ENCODE peak calls at places on chromosomes 13 and 19, in six cellular contexts. Z is hepatocyte, A is HCT116, X is GM23338, T is GM23248, R is MM.1S. I is an unnamed sample.
A peak's percentile ranks its signal among the peaks of the same experiment; 100 is the strongest.

GRCh38 chr13:70043685-70044084 is 63.9 kb upstream of the ATXN8OS start:
- DNase-seq in Z (no peak), A (no peak), X (no peak), T (no peak), R (no peak), I (peak; percentile 8)

GRCh38 chr13:74883834-74884233 is 598.1 kb downstream of the TBC1D4 start:
- DNase-seq in Z (no peak), A (no peak), X (peak; percentile 11), T (peak; percentile 19), R (no peak), I (no peak)

GRCh38 chr13:111893607-111894443 is 173.1 kb upstream of the SOX1 start:
- DNase-seq in Z (no peak), A (no peak), X (peak; percentile 52), T (no peak), R (no peak), I (no peak)

GRCh38 chr13:102401305-102401704 is 543 bp downstream of the FGF14 start:
- DNase-seq in Z (no peak), A (no peak), X (no peak), T (peak; percentile 31), R (no peak), I (no peak)

GRCh38 chr19:28264556-28264955 is 948.4 kb downstream of the UQCRFS1 start:
- DNase-seq in Z (no peak), A (no peak), X (peak; percentile 35), T (no peak), R (no peak), I (no peak)

GRCh38 chr13:58598241-58598640 is 966.7 kb downstream of the PCDH17 start:
- DNase-seq in Z (no peak), A (no peak), X (no peak), T (no peak), R (no peak), I (peak; percentile 1)

GRCh38 chr19:18906605-18907519 is 10.9 kb upstream of the CERS1 start:
- DNase-seq in Z (peak; percentile 2), A (no peak), X (no peak), T (no peak), R (no peak), I (no peak)

GRCh38 chr13:75881109-75881775 is 245.1 kb downstream of the LMO7 start:
- DNase-seq in Z (no peak), A (no peak), X (no peak), T (no peak), R (no peak), I (no peak)

GRCh38 chr19:7792286-7792685 is 29.2 kb downstream of the CLEC4M start:
- DNase-seq in Z (peak; percentile 59), A (no peak), X (peak; percentile 12), T (no peak), R (no peak), I (peak; percentile 76)

GRCh38 chr13:88107486-88108044 is 436.4 kb downstream of the SLITRK5 start:
- DNase-seq in Z (no peak), A (no peak), X (no peak), T (no peak), R (peak; percentile 42), I (no peak)

GRCh38 chr13:34942732-34943674 is 933 bp downstream of the NBEA start:
- DNase-seq in Z (peak; percentile 34), A (no peak), X (peak; percentile 78), T (peak; percentile 36), R (peak; percentile 30), I (peak; percentile 41)

GRCh38 chr13:67440240-67440639 is 210.1 kb upstream of the PCDH9 start:
- DNase-seq in Z (no peak), A (no peak), X (no peak), T (no peak), R (no peak), I (no peak)

GRCh38 chr13:113652404-113653263 is 5.4 kb downstream of the ATP4B start:
- DNase-seq in Z (no peak), A (no peak), X (no peak), T (no peak), R (no peak), I (no peak)

GRCh38 chr13:46100191-46100877 is 4.5 kb downstream of the CPB2 start:
- DNase-seq in Z (no peak), A (no peak), X (no peak), T (peak; percentile 12), R (no peak), I (no peak)
- TF ChIP-seq EZH2phosphoT487 in Z (no peak), A (no peak), X (no peak), T (no peak), R (no peak), I (no peak)

DNA sequence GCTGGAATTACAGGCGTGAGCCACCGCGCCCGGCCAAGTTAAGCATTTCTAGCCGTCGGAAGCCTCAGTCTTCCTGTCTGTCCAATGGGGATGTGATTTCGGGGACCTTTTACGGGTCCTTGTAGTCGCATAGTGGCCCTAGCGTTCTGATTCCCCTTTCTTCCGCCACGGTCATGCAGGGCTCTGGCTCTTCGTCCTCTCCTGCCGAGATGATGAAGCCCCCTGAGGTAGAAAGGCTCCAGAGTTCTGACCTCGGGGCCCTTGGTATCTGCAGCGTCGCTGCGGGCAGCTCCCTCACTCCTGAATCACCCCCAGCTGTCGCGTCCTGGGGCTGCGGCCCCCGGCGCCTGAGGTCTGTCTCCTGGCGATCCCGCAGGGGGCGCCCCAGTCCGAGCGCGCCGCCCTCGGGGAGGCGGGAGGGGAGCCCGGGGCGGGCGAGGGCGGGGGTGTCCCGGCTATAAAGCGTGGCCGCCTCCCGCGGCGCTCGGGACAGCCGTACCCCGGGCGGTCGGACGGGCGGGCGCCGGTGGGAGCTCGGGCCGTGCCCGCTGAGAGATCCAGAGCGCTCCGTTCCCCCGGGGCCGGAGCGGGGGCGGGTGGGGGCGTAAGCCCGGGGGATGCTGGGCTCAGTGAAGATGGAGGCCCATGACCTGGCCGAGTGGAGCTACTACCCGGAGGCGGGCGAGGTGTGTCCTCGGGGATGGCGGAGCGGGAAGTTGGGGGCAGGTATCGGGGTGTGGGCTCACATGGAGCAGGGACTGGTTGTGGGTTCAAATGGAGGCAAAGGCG is at the start of gene FOXA3:
- DNase-seq in Z (peak; percentile 89), A (no peak), X (peak; percentile 84), T (peak; percentile 62), R (peak; percentile 53), I (peak; percentile 39)
- TF ChIP-seq EZH2 in Z (peak; percentile 95), A (no peak), X (no peak), T (peak; percentile 91), R (peak; percentile 63), I (peak; percentile 69)

GRCh38 chr13:99661791-99662190 is 160.5 kb downstream of the TM9SF2 start:
- DNase-seq in Z (no peak), A (no peak), X (peak; percentile 93), T (no peak), R (no peak), I (no peak)

GRCh38 chr13:99663185-99663825 is 162.0 kb downstream of the TM9SF2 start:
- DNase-seq in Z (no peak), A (no peak), X (no peak), T (no peak), R (no peak), I (no peak)

GRCh38 chr13:99660101-99660500 is 158.8 kb downstream of the TM9SF2 start:
- DNase-seq in Z (no peak), A (no peak), X (no peak), T (no peak), R (no peak), I (no peak)

GRCh38 chr13:99663908-99664307 is 162.6 kb downstream of the TM9SF2 start:
- DNase-seq in Z (no peak), A (no peak), X (no peak), T (no peak), R (no peak), I (no peak)

DNA sequence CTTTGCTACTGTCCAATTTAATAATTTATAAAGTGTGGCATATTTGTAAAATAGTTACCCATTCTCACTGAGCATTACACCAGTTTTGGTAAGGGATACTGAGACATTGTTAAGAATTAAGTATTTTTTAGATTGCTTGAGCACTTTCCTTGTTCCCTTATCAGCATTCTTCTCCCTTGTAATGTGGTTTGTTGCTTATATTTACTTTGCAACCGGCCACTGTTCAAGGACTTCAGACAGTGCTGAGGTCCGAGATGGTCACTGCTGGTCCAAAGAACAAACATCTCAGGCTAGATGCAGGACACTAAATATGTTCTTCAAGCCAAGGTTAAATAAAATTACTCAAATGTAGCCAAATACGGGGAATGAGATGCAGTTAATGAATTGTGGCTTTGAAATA is 161.4 kb downstream of the TM9SF2 start:
- DNase-seq in Z (no peak), A (no peak), X (no peak), T (no peak), R (no peak), I (no peak)
- H3K9me2 ChIP-seq in Z (no peaks in the 10 kb centered on the region), A (no peaks in the 10 kb centered on the region), X (no peaks in the 10 kb centered on the region), T (no peaks in the 10 kb centered on the region), R (no peaks in the 10 kb centered on the region), I (no peaks in the 10 kb centered on the region)

GRCh38 chr13:22563272-22563671 is 617.5 kb upstream of the SGCG start:
- DNase-seq in Z (no peak), A (no peak), X (no peak), T (no peak), R (no peak), I (no peak)

GRCh38 chr13:22562116-22562515 is 618.7 kb upstream of the SGCG start:
- DNase-seq in Z (no peak), A (no peak), X (no peak), T (no peak), R (no peak), I (no peak)

GRCh38 chr13:22561581-22561980 is 619.2 kb upstream of the SGCG start:
- DNase-seq in Z (no peak), A (no peak), X (no peak), T (no peak), R (no peak), I (no peak)
- TF ChIP-seq EZH2phosphoT487 in Z (no peak), A (no peak), X (no peak), T (no peak), R (no peak), I (no peak)

DNA sequence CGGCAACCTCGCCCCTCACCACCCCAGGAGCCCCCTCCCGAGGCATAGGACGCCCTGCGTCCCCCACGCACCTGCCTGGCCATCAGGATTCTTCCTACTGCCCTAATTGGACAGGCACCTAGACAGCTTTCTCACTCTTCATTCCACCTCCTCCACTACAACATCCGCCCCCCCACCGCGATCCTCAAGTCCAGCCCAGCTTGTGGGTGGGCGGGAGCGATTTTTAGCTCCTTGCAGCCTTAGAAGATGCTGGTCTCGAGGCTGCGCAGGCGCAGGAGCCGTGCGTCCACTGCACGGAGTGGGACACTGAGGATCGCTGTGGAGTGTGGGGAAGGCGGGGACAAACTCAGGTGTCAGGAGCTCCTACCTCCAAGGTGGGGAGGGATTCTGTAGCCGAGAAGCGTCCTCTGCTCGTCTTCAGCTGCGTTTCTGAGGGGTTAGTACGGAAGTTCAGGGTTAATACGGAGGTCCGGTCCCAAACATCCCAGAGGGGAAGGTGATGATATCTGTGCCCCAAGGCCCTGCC is at the start of gene RTBDN:
- DNase-seq in Z (no peak), A (no peak), X (peak; percentile 71), T (peak; percentile 28), R (no peak), I (peak; percentile 35)
- TF ChIP-seq EZH2 in Z (peak; percentile 46), A (no peak), X (no peak), T (no peak), R (no peak), I (no peak)